ENCODE peak calls at places on chromosomes 5 and 9, in four cellular contexts. H is effector memory CD4-positive, alpha-beta T cell; G is spleen; F is mammary epithelial cell. A is an unnamed sample. For H3K36me3 and H3K27me3, the result is how much of the 10 kb centered on the place peaks cover.

GRCh38 chr9:121350993-121351561 is 19.0 kb downstream of the STOM start:
- DNase-seq in H (no peak), G (no peak), F (peak), A (no peak)

GRCh38 chr5:55897905-55898304 is 46.7 kb downstream of the IL31RA start:
- DNase-seq in H (no peak), G (no peak), F (peak), A (no peak)

GRCh38 chr5:126410623-126411022 is 12.6 kb upstream of the GRAMD2B start:
- DNase-seq in H (no peak), G (no peak), F (no peak), A (no peak)

GRCh38 chr5:95963650-95964410 is 2.2 kb upstream of the ELL2 start:
- DNase-seq in H (no peak), G (no peak), F (peak), A (no peak)

GRCh38 chr5:38672059-38672791 is 115.8 kb upstream of the LIFR start:
- DNase-seq in H (no peak), G (no peak), F (no peak), A (no peak)

GRCh38 chr9:75382126-75382525 is 293.8 kb downstream of the OSTF1 start:
- DNase-seq in H (no peak), G (no peak), F (no peak), A (no peak)

GRCh38 chr5:79699766-79700400 is 10.2 kb downstream of the CMYA5 start:
- DNase-seq in H (no peak), G (no peak), F (peak), A (no peak)

GRCh38 chr5:154221371-154221896 is 30.9 kb downstream of the GALNT10 start:
- DNase-seq in H (peak), G (no peak), F (peak), A (peak)

GRCh38 chr5:178350361-178351220 is 118.0 kb upstream of the PHYKPL start:
- DNase-seq in H (no peak), G (peak), F (no peak), A (no peak)

GRCh38 chr5:75498208-75498777 is 13.1 kb downstream of the CERT1 start:
- DNase-seq in H (no peak), G (peak), F (no peak), A (no peak)

GRCh38 chr9:31588010-31588409 is 796.4 kb upstream of the ACO1 start:
- DNase-seq in H (no peak), G (no peak), F (no peak), A (no peak)

GRCh38 chr9:13804532-13804931 is 509.4 kb downstream of the NFIB start:
- DNase-seq in H (no peak), G (no peak), F (peak), A (no peak)

GRCh38 chr5:3833566-3833965 is 237.9 kb downstream of the IRX1 start:
- DNase-seq in H (no peak), G (no peak), F (no peak), A (no peak)

GRCh38 chr9:37529111-37529510 is 43.4 kb downstream of the POLR1E start:
- DNase-seq in H (peak), G (peak), F (peak), A (no peak)

GRCh38 chr5:54518146-54519082 is 855 bp downstream of the SNX18 start:
- DNase-seq in H (peak), G (peak), F (peak), A (peak)

GRCh38 chr5:177040814-177041410 is 18.4 kb downstream of the ZNF346 start:
- DNase-seq in H (no peak), G (no peak), F (peak), A (no peak)

GRCh38 chr5:150779397-150780179 is 1.0 kb downstream of the SMIM3 start:
- DNase-seq in H (no peak), G (no peak), F (peak), A (no peak)

GRCh38 chr5:34898258-34898895 is 16.9 kb downstream of the RAD1 start:
- DNase-seq in H (no peak), G (peak), F (peak), A (peak)

GRCh38 chr5:81513982-81514381 is 120.0 kb upstream of the ACOT12 start:
- DNase-seq in H (no peak), G (no peak), F (no peak), A (no peak)

GRCh38 chr9:16278420-16278999 is 592.0 kb downstream of the BNC2 start:
- DNase-seq in H (no peak), G (no peak), F (no peak), A (no peak)

GRCh38 chr9:82637368-82637767 is 425.6 kb downstream of the RASEF start:
- DNase-seq in H (no peak), G (no peak), F (no peak), A (no peak)

GRCh38 chr9:133683494-133684460 is 47.6 kb downstream of the DBH start:
- DNase-seq in H (peak), G (peak), F (no peak), A (no peak)

GRCh38 chr5:66972004-66972403 is 224.6 kb downstream of the CD180 start:
- DNase-seq in H (no peak), G (no peak), F (no peak), A (no peak)

GRCh38 chr9:18717751-18718150 is 243.8 kb downstream of the ADAMTSL1 start:
- DNase-seq in H (no peak), G (no peak), F (no peak), A (peak)

GRCh38 chr9:80649001-80649420 is 1040.3 kb downstream of the TLE1 start:
- DNase-seq in H (no peak), G (no peak), F (peak), A (no peak)

GRCh38 chr9:129103595-129103965 is 7.0 kb downstream of the CRAT start:
- DNase-seq in H (no peak), G (no peak), F (no peak), A (no peak)

GRCh38 chr5:93611900-93612898 is 29.2 kb downstream of the NR2F1 start:
- DNase-seq in H (no peak), G (peak), F (peak), A (peak)

DNA sequence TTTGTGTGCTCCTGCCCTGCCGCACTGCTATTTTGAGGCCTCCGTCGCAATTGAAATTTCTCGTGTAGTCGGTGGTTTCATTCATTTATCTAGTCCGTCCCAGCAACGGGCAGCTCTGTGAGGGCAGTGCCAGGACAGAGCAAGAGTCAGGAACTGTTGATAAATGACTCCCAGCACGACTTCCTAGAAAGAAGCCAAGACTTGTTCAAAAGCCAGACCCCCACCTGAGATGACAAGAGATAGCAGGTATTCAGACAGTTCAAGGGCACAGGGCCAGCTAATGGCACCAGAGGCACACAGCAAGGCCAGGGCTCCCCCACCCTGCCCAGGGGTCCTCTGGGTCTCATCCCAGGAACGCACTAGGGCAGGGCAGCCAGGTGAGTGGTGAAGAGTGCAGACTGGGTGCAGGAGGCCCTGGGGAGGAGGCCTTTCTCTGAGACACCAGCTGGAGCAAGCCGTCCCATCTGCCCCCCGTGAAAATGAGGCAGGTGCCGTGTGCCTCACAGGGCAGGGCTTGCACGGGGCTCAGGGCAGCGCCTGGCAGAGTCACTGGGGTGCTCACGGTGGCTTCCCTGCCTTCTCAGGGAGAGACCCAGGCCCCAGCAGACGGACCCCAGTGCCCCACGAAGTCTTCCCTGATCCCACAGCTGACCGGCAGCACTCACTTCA is 36.9 kb downstream of the FAM78A start:
- DNase-seq in H (no peak), G (no peak), F (no peak), A (no peak)
- H3K4me3 ChIP-seq in H (no peak), G (no peak), F (no peak), A (no peak)

DNA sequence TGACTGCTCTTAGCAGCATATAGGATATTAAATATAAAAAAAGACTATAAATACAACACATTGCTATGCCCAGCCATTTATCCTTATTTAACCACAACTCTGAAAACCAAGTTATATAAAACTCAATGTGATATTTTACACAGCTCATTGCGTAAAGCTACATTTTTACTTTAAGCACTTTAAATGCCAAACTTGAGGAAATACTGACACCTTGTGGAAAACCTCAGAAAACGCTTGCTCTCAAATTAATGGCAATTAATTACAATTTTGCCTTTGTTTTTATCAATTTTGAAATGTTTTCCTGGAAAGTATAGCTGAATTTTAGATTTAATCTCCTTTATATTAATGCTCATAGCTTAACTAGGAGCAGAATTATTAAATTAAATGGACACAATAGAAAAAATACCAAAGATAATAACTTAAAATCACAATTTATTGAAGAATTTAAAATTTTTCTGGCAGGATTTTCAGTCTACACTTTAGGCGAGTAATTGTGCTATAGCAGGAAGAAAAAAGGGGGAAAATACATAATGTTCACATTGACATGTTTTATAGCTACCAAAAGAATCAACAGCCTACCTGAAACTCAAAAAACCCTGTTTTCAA is 25.2 kb upstream of the PLAC8L1 start:
- DNase-seq in H (no peak), G (no peak), F (peak), A (no peak)
- H3K36me3 ChIP-seq in H (half or more), G (under half), F (under half), A (half or more)

GRCh38 chr9:131407717-131408195 is 13.9 kb downstream of the PRRC2B start:
- DNase-seq in H (peak), G (no peak), F (peak), A (peak)
- H3K27me3 ChIP-seq in H (under half), G (under half), F (under half), A (under half)

GRCh38 chr5:159311063-159311462 is 19.2 kb downstream of the IL12B start:
- DNase-seq in H (no peak), G (no peak), F (no peak), A (no peak)

GRCh38 chr5:159304961-159305595 is 25.2 kb downstream of the IL12B start:
- DNase-seq in H (no peak), G (no peak), F (peak), A (no peak)

GRCh38 chr5:159313197-159313596 is 17.1 kb downstream of the IL12B start:
- DNase-seq in H (no peak), G (no peak), F (no peak), A (no peak)

GRCh38 chr5:159310492-159310891 is 19.8 kb downstream of the IL12B start:
- DNase-seq in H (no peak), G (peak), F (peak), A (no peak)

DNA sequence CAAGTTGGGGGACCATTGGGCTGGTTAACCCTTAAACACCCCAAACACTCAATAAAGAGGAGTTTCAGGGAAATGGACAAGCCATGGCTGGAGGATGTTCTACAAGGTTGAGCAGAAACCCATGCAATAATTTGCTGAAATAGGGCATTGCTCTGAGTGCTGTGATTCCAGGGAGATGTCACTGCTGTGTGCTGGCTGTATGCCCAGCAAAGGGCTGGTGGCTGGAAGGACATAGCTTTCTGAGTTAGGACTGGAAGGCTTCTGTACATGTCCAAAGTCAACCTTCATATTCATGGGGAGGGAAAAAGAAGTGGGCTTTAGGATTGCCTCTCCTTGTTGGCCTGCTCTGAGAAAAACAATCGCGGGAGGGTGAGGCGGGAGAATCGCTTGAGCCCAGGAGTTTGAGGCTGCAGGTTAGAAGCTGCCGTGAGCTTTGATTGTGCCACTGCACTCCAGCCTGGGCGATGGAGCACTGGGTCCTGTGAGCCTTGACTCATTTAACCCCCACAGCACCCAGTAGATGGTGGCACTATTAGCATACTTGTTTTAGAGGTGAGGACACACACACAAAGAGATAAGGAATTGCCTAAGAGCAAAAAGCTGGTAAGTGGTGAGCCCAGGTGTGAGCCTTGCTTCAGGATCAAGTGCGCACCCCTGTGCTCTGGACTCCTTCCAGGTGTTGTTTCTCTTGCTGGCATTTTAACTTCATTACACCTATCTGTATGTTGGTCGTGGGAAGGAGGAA is 20.4 kb downstream of the IL12B start:
- DNase-seq in H (no peak), G (no peak), F (no peak), A (no peak)
- H3K4me3 ChIP-seq in H (no peak), G (no peak), F (no peak), A (no peak)

DNA sequence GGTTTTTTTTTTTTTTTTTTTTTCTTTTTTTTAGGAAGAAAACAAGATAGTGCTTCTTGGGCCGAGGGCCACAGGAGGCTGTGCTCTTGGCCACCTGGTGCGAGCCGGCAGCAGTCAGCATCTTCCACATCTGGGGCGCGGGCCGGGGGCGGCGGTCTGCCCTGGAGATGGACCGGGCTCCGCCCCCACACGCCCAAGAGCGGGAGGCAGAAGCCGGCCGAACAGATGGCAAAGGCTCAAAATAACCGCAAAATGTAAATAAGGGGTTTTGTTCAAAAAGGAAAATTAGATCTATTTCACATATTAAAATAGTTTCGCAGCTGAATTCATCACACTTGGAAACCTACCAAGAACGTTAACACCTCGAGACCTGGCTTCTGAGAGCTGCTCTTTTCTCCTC is 51.5 kb upstream of the UBAC1 start:
- DNase-seq in H (no peak), G (peak), F (no peak), A (no peak)
- H3K36me3 ChIP-seq in H (under half), G (under half), F (under half), A (under half)

DNA sequence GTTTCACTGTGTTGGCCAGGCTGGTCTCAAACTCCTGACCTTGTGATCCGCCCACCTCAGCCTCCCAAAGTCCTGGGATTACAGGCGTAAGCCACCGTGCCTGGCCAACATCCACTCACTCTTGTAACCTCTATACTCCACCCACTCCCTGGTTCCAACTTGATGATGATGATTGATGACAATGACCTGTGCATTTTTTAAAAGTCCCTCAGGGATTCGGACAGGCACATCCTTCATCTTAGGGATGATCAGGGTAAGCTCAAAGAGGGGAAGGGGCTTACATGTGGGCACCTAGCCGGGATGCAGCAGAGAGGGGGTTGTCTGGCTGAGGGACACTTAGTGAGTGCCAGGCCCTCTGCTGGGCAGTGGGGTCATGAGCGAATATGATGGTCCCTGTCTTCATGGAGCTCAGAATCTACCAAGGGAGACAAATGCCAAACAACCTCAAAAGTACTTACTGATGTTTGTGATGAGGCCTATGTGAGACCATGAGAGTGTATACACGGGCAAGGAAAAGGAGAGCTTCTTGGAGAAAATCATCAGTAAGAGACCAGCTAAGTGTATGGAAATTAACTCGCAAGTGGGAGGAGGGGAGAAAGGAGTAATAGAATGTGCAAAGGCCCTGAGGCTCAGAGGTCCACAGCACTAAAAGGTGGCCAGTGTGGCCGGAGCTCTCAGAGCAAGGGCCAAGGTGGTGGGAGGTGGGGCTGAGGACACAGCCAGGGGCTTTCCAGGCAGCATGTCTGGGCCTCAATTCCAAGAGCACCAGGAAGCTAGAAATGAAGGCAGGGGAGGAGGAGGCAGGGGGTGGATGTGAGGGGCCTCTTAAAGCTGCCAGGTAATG is 27.4 kb downstream of the LHX2 start:
- DNase-seq in H (no peak), G (peak), F (no peak), A (no peak)
- H3K27me3 ChIP-seq in H (under half), G (half or more), F (under half), A (under half)

GRCh38 chr5:14913141-14913540 is 41.6 kb upstream of the ANKH start:
- DNase-seq in H (no peak), G (no peak), F (no peak), A (no peak)

GRCh38 chr5:14914193-14914592 is 42.6 kb upstream of the ANKH start:
- DNase-seq in H (no peak), G (no peak), F (no peak), A (no peak)

GRCh38 chr5:14917719-14918118 is 46.1 kb upstream of the ANKH start:
- DNase-seq in H (no peak), G (no peak), F (peak), A (no peak)

GRCh38 chr5:14914603-14915277 is 43.2 kb upstream of the ANKH start:
- DNase-seq in H (no peak), G (no peak), F (peak), A (no peak)

DNA sequence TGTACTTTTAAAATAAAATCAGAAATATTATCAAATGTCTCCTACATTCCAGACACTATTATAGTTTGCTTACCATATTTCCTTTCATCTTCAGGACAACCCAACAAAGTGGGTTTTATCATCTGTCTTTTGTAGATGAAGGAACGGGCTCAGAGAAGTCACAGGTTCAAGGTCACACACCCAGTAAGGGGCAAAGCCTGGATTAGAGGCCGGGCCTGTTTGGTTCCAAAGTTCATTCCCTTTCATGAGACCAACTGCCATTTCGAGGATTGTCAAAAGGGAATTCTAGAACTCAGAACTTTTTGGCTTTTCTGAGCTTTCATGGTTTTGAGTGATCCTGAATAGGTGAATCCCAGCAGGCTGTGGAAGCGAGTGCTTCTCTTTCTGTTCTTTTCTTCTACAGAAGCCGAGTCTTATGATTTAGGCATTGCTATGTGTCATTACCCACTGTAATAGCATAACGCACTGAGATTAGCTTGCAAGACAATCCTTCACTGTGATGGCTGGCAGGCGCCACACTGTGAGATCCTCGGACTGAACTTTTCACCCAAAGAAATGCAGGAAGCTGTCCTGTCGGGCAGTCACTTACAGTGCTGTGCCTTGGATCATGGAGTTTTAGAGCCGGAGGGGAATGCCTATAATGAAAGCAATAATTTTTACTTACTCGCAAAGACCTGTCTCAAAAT is 43.9 kb upstream of the ANKH start:
- DNase-seq in H (no peak), G (no peak), F (peak), A (no peak)
- H3K4me3 ChIP-seq in H (no peak), G (no peak), F (no peak), A (no peak)

DNA sequence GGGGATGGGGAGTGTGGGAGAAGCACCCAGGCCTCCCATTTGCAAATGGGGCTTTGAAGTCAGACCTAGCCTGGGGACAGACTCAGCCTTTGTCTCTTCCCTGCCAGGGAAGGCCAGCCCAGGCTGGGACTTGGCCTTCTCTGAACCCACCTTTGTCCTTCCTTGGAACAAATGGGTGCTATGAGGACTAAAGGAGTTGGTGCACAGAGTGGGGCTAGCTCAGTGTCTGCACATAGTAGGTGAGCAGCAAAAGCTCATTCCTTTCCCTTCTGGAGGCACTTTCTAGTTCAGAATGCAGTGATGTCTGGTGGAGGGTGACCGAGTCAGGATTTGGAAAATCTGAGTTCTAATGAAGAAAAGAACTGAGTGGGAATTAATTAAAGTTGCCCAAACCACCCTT is 37.2 kb downstream of the COL27A1 start:
- DNase-seq in H (no peak), G (no peak), F (no peak), A (no peak)
- H3K36me3 ChIP-seq in H (under half), G (under half), F (under half), A (under half)

A was measured in HAP-1.